ENCODE peak calls at places on chromosomes 2 and 18, in four cellular contexts. J, R, L and S are unnamed samples.

GRCh38 chr18:77111449-77112160 is 21.0 kb downstream of the MBP start:
- DNase-seq in L (no peak), R (no peak), J (no peak), S (no peak)

GRCh38 chr2:144834363-144834762 is 314.4 kb upstream of the ZEB2 start:
- DNase-seq in L (no peak), R (no peak), J (no peak), S (no peak)

GRCh38 chr2:96859338-96859649 is 1.5 kb upstream of the ANKRD39 start:
- DNase-seq in J (no peak), L (no peak), R (no peak), S (no peak)

GRCh38 chr18:34709631-34710429 is at the start of gene DTNA:
- DNase-seq in J (peak; percentile 97), L (no peak), R (no peak), S (peak; percentile 2)

GRCh38 chr2:68710336-68710735 is 24.3 kb upstream of the ARHGAP25 start:
- DNase-seq in R (no peak), L (no peak), J (peak; percentile 3), S (no peak)

GRCh38 chr2:214808481-214808931 is 977 bp downstream of the BARD1 start:
- DNase-seq in R (no peak), J (peak; percentile 9), L (no peak), S (no peak)

GRCh38 chr2:191642541-191642940 is 35.4 kb upstream of the NABP1 start:
- DNase-seq in L (no peak), R (no peak), J (no peak), S (no peak)

GRCh38 chr2:168697668-168698121 is 104.7 kb upstream of the NOSTRIN start:
- DNase-seq in J (no peak), L (no peak), R (no peak), S (peak; percentile 33)

GRCh38 chr2:141767051-141767450 is 363.8 kb downstream of the LRP1B start:
- DNase-seq in L (no peak), J (peak; percentile 35), R (no peak), S (peak; percentile 40)

GRCh38 chr2:241897231-241897916 is 27.8 kb downstream of the RTP5 start:
- DNase-seq in L (no peak), J (no peak), R (no peak), S (no peak)

GRCh38 chr2:218230882-218231281 is 13.9 kb downstream of the ARPC2 start:
- DNase-seq in L (no peak), R (no peak), J (peak; percentile 47), S (no peak)

GRCh38 chr2:214731008-214731407 is 78.5 kb downstream of the BARD1 start:
- DNase-seq in R (no peak), L (no peak), J (no peak), S (no peak)

GRCh38 chr2:185785851-185786473 is 47.4 kb downstream of the FSIP2 start:
- DNase-seq in R (no peak), J (no peak), L (no peak), S (no peak)

GRCh38 chr2:121284424-121285076 is 452 bp downstream of the TFCP2L1 start:
- DNase-seq in J (no peak), R (no peak), L (no peak), S (no peak)

GRCh38 chr18:33878213-33878612 is 300.2 kb downstream of the ASXL3 start:
- DNase-seq in J (no peak), L (no peak), R (no peak), S (no peak)